ENCODE peak calls at places on chromosomes 1 and 21, in five cellular contexts. One of them, this sample, is unnamed.

GRCh38 chr1:19400875-19401854 is 84.2 kb downstream of the CAPZB start:
- DNase-seq in effector CD4-positive, alpha-beta T cell: no peak
- DNase-seq in A549: no peak
- DNase-seq in T-helper 9 cell: no peak
- DNase-seq in DMS153: no peak
- DNase-seq in this sample: no peak

GRCh38 chr1:180251526-180252305 is 21.7 kb downstream of the LHX4 start:
- DNase-seq in effector CD4-positive, alpha-beta T cell: no peak
- DNase-seq in A549: no peak
- DNase-seq in T-helper 9 cell: no peak
- DNase-seq in DMS153: no peak
- DNase-seq in this sample: no peak

GRCh38 chr1:208985231-208985630 is 598.3 kb upstream of the CAMK1G start:
- DNase-seq in effector CD4-positive, alpha-beta T cell: no peak
- DNase-seq in A549: no peak
- DNase-seq in T-helper 9 cell: no peak
- DNase-seq in DMS153: no peak
- DNase-seq in this sample: no peak

GRCh38 chr1:182189535-182190066 is 128.1 kb upstream of the ZNF648 start:
- DNase-seq in effector CD4-positive, alpha-beta T cell: no peak
- DNase-seq in A549: no peak
- DNase-seq in T-helper 9 cell: no peak
- DNase-seq in DMS153: no peak
- DNase-seq in this sample: no peak

GRCh38 chr1:44485229-44485932 is 80.3 kb downstream of the RNF220 start:
- DNase-seq in effector CD4-positive, alpha-beta T cell: no peak
- DNase-seq in A549: no peak
- DNase-seq in T-helper 9 cell: no peak
- DNase-seq in DMS153: no peak
- DNase-seq in this sample: no peak

GRCh38 chr1:242525360-242525722 is 844 bp upstream of the PLD5 start:
- DNase-seq in effector CD4-positive, alpha-beta T cell: no peak
- DNase-seq in A549: no peak
- DNase-seq in T-helper 9 cell: no peak
- DNase-seq in DMS153: no peak
- DNase-seq in this sample: no peak

GRCh38 chr1:98793136-98793535 is 131.6 kb downstream of the SNX7 start:
- DNase-seq in effector CD4-positive, alpha-beta T cell: no peak
- DNase-seq in A549: no peak
- DNase-seq in T-helper 9 cell: no peak
- DNase-seq in DMS153: no peak
- DNase-seq in this sample: no peak

GRCh38 chr1:174990382-174990999 is 9.3 kb upstream of the CACYBP start:
- DNase-seq in effector CD4-positive, alpha-beta T cell: no peak
- DNase-seq in A549: peak
- DNase-seq in T-helper 9 cell: no peak
- DNase-seq in DMS153: peak
- DNase-seq in this sample: no peak

GRCh38 chr1:1239624-1240347 is 6.7 kb downstream of the C1QTNF12 start:
- DNase-seq in effector CD4-positive, alpha-beta T cell: no peak
- DNase-seq in A549: no peak
- DNase-seq in T-helper 9 cell: no peak
- DNase-seq in DMS153: no peak
- DNase-seq in this sample: no peak

GRCh38 chr1:19963636-19964035 is 15.8 kb downstream of the PLA2G2A start:
- DNase-seq in effector CD4-positive, alpha-beta T cell: no peak
- DNase-seq in A549: no peak
- DNase-seq in T-helper 9 cell: no peak
- DNase-seq in DMS153: no peak
- DNase-seq in this sample: no peak

GRCh38 chr1:11498956-11499824 is 20.2 kb downstream of the DISP3 start:
- DNase-seq in effector CD4-positive, alpha-beta T cell: no peak
- DNase-seq in A549: no peak
- DNase-seq in T-helper 9 cell: no peak
- DNase-seq in DMS153: no peak
- DNase-seq in this sample: no peak

GRCh38 chr1:65001238-65001792 is 35.0 kb upstream of the JAK1 start:
- DNase-seq in effector CD4-positive, alpha-beta T cell: peak
- DNase-seq in A549: no peak
- DNase-seq in T-helper 9 cell: peak
- DNase-seq in DMS153: no peak
- DNase-seq in this sample: peak

GRCh38 chr1:195141294-195141693 is 1466.9 kb downstream of the KCNT2 start:
- DNase-seq in effector CD4-positive, alpha-beta T cell: no peak
- DNase-seq in A549: no peak
- DNase-seq in T-helper 9 cell: no peak
- DNase-seq in DMS153: no peak
- DNase-seq in this sample: no peak

GRCh38 chr21:32812035-32812434 is 40.5 kb upstream of the PAXBP1 start:
- DNase-seq in effector CD4-positive, alpha-beta T cell: no peak
- DNase-seq in A549: no peak
- DNase-seq in T-helper 9 cell: no peak
- DNase-seq in DMS153: no peak
- DNase-seq in this sample: no peak

GRCh38 chr1:177343445-177343844 is 172.7 kb downstream of the BRINP2 start:
- DNase-seq in effector CD4-positive, alpha-beta T cell: no peak
- DNase-seq in A549: no peak
- DNase-seq in T-helper 9 cell: no peak
- DNase-seq in DMS153: no peak
- DNase-seq in this sample: no peak

GRCh38 chr1:67347688-67348472 is 40.2 kb downstream of the IL12RB2 start:
- DNase-seq in effector CD4-positive, alpha-beta T cell: no peak
- DNase-seq in A549: peak
- DNase-seq in T-helper 9 cell: no peak
- DNase-seq in DMS153: peak
- DNase-seq in this sample: no peak

GRCh38 chr1:43912607-43913006 is 21.0 kb upstream of the ARTN start:
- DNase-seq in effector CD4-positive, alpha-beta T cell: no peak
- DNase-seq in A549: no peak
- DNase-seq in T-helper 9 cell: no peak
- DNase-seq in DMS153: no peak
- DNase-seq in this sample: no peak

GRCh38 chr1:107895403-107896181 is 69.4 kb downstream of the VAV3 start:
- DNase-seq in effector CD4-positive, alpha-beta T cell: no peak
- DNase-seq in A549: no peak
- DNase-seq in T-helper 9 cell: no peak
- DNase-seq in DMS153: peak
- DNase-seq in this sample: no peak

GRCh38 chr1:2970311-2971145 is 50.7 kb upstream of the ACTRT2 start:
- DNase-seq in effector CD4-positive, alpha-beta T cell: no peak
- DNase-seq in A549: no peak
- DNase-seq in T-helper 9 cell: no peak
- DNase-seq in DMS153: no peak
- DNase-seq in this sample: peak

GRCh38 chr1:43074244-43074643 is 97.8 kb downstream of the EBNA1BP2 start:
- DNase-seq in effector CD4-positive, alpha-beta T cell: no peak
- DNase-seq in A549: peak
- DNase-seq in T-helper 9 cell: no peak
- DNase-seq in DMS153: no peak
- DNase-seq in this sample: no peak

GRCh38 chr21:34774750-34775149 is 106.0 kb downstream of the CLIC6 start:
- DNase-seq in effector CD4-positive, alpha-beta T cell: no peak
- DNase-seq in A549: no peak
- DNase-seq in T-helper 9 cell: no peak
- DNase-seq in DMS153: no peak
- DNase-seq in this sample: no peak

GRCh38 chr1:161131721-161132409 is 602 bp downstream of the DEDD start:
- DNase-seq in effector CD4-positive, alpha-beta T cell: no peak
- DNase-seq in A549: no peak
- DNase-seq in T-helper 9 cell: no peak
- DNase-seq in DMS153: no peak
- DNase-seq in this sample: no peak

GRCh38 chr1:170049191-170049800 is 25.2 kb downstream of the KIFAP3 start:
- DNase-seq in effector CD4-positive, alpha-beta T cell: no peak
- DNase-seq in A549: no peak
- DNase-seq in T-helper 9 cell: no peak
- DNase-seq in DMS153: no peak
- DNase-seq in this sample: no peak

GRCh38 chr1:176692988-176693696 is 230.2 kb downstream of the PAPPA2 start:
- DNase-seq in effector CD4-positive, alpha-beta T cell: no peak
- DNase-seq in A549: no peak
- DNase-seq in T-helper 9 cell: no peak
- DNase-seq in DMS153: no peak
- DNase-seq in this sample: no peak

GRCh38 chr1:41811978-41812852 is 106.5 kb downstream of the HIVEP3 start:
- DNase-seq in effector CD4-positive, alpha-beta T cell: no peak
- DNase-seq in A549: peak
- DNase-seq in T-helper 9 cell: peak
- DNase-seq in DMS153: peak
- DNase-seq in this sample: peak

GRCh38 chr1:25148673-25149300 is 83.5 kb downstream of the SYF2 start:
- DNase-seq in effector CD4-positive, alpha-beta T cell: no peak
- DNase-seq in A549: no peak
- DNase-seq in T-helper 9 cell: no peak
- DNase-seq in DMS153: no peak
- DNase-seq in this sample: no peak

GRCh38 chr1:52364235-52364839 is 1.7 kb downstream of the CC2D1B start:
- DNase-seq in effector CD4-positive, alpha-beta T cell: no peak
- DNase-seq in A549: no peak
- DNase-seq in T-helper 9 cell: no peak
- DNase-seq in DMS153: no peak
- DNase-seq in this sample: peak

GRCh38 chr1:228000416-228000815 is 6.4 kb upstream of the WNT3A start:
- DNase-seq in effector CD4-positive, alpha-beta T cell: no peak
- DNase-seq in A549: no peak
- DNase-seq in T-helper 9 cell: no peak
- DNase-seq in DMS153: no peak
- DNase-seq in this sample: peak

GRCh38 chr1:64878931-64879710 is 87.2 kb downstream of the JAK1 start:
- DNase-seq in effector CD4-positive, alpha-beta T cell: no peak
- DNase-seq in A549: no peak
- DNase-seq in T-helper 9 cell: no peak
- DNase-seq in DMS153: no peak
- DNase-seq in this sample: no peak

GRCh38 chr1:201786824-201787223 is 42.1 kb upstream of the IPO9 start:
- DNase-seq in effector CD4-positive, alpha-beta T cell: no peak
- DNase-seq in A549: no peak
- DNase-seq in T-helper 9 cell: no peak
- DNase-seq in DMS153: no peak
- DNase-seq in this sample: no peak

GRCh38 chr1:241627453-241628329 is 12.5 kb downstream of the CHML start:
- DNase-seq in effector CD4-positive, alpha-beta T cell: peak
- DNase-seq in A549: peak
- DNase-seq in T-helper 9 cell: peak
- DNase-seq in DMS153: peak
- DNase-seq in this sample: peak

This sample was measured in activated effector memory CD4-positive, alpha-beta T cell treated with anti-CD3 and anti-CD28 coated beads, Interleukin-2, amount 50 U/mL, for 16 hours.